ENCODE peak calls at places on chromosomes 7 and 10, in eight cellular contexts. V, F, W, P, Z, G, O and L are unnamed samples.

GRCh38 chr10:8393531-8393930 is 339.0 kb downstream of the GATA3 start:
- ATAC-seq in V (no peak), F (no peak), W (no peak), P (no peak), Z (no peak), G (no peak), O (no peak), L (no peak)

GRCh38 chr10:15461353-15462108 is 90.4 kb upstream of the FAM171A1 start:
- ATAC-seq in V (peak), F (no peak), W (no peak), P (peak), Z (peak), G (no peak), O (no peak), L (peak)

GRCh38 chr10:5876181-5876768 is 13.4 kb downstream of the ANKRD16 start:
- ATAC-seq in V (no peak), F (no peak), W (no peak), P (no peak), Z (no peak), G (no peak), O (no peak), L (peak)

GRCh38 chr7:113918946-113919345 is at the start of gene PPP1R3A:
- ATAC-seq in V (no peak), F (no peak), W (no peak), P (no peak), Z (no peak), G (no peak), O (no peak), L (no peak)

GRCh38 chr10:125030567-125031197 is 88.8 kb downstream of the ZRANB1 start:
- ATAC-seq in V (no peak), F (no peak), W (no peak), P (no peak), Z (peak), G (no peak), O (no peak), L (no peak)

GRCh38 chr7:35681630-35682029 is 13.3 kb downstream of the HERPUD2 start:
- ATAC-seq in V (no peak), F (no peak), W (peak), P (no peak), Z (no peak), G (peak), O (peak), L (no peak)

GRCh38 chr10:35565602-35566061 is 39.5 kb upstream of the GJD4 start:
- ATAC-seq in V (no peak), F (no peak), W (no peak), P (no peak), Z (no peak), G (no peak), O (no peak), L (no peak)

GRCh38 chr10:75276029-75276872 is 40.5 kb upstream of the COMTD1 start:
- ATAC-seq in V (peak), F (no peak), W (no peak), P (peak), Z (no peak), G (no peak), O (no peak), L (no peak)

GRCh38 chr10:15589109-15589508 is 130.6 kb downstream of the ITGA8 start:
- ATAC-seq in V (no peak), F (no peak), W (no peak), P (no peak), Z (no peak), G (no peak), O (no peak), L (no peak)